ENCODE peak calls at places on chromosomes 6 and 20, in nine cellular contexts. N is adrenal gland, X is body of pancreas, L is stomach, J is GM12878, C is A549, U is right lobe of liver, Q is tibial nerve, T is ovary. A is an unnamed sample.

GRCh38 chr6:14290448-14291388 is 173.1 kb downstream of the CD83 start:
- DNase-seq in N (no peak), X (no peak), L (no peak), J (no peak), C (no peak), U (no peak), Q (no peak), T (no peak), A (no peak)

GRCh38 chr6:43798688-43799444 is 28.9 kb downstream of the VEGFA start:
- DNase-seq in N (peak), X (peak), L (peak), J (peak), C (peak), U (peak), Q (no peak), T (no peak), A (peak)

GRCh38 chr20:52536841-52537400 is 345.3 kb upstream of the ZFP64 start:
- DNase-seq in N (no peak), X (no peak), L (no peak), J (no peak), C (no peak), U (no peak), Q (no peak), T (no peak), A (no peak)

GRCh38 chr6:116424001-116424400 is 37.2 kb upstream of the CALHM6 start:
- DNase-seq in N (no peak), X (no peak), L (no peak), J (no peak), C (no peak), U (no peak), Q (no peak), T (no peak), A (no peak)

GRCh38 chr6:79702701-79703100 is 71.6 kb downstream of the SH3BGRL2 start:
- DNase-seq in N (no peak), X (no peak), L (no peak), J (no peak), C (no peak), U (no peak), Q (no peak), T (no peak), A (no peak)

GRCh38 chr20:25439328-25439727 is 31.9 kb downstream of the GINS1 start:
- DNase-seq in N (no peak), X (no peak), L (no peak), J (no peak), C (no peak), U (no peak), Q (no peak), T (no peak), A (no peak)

GRCh38 chr6:146361367-146361924 is 182.2 kb upstream of the RAB32 start:
- DNase-seq in N (no peak), X (no peak), L (no peak), J (no peak), C (no peak), U (no peak), Q (no peak), T (no peak), A (peak)

GRCh38 chr6:166507809-166508373 is 78.6 kb downstream of the RAMACL start:
- DNase-seq in N (no peak), X (no peak), L (no peak), J (no peak), C (no peak), U (no peak), Q (no peak), T (no peak), A (no peak)

GRCh38 chr20:6045566-6045965 is 8.3 kb downstream of the LRRN4 start:
- DNase-seq in N (no peak), X (no peak), L (no peak), J (no peak), C (no peak), U (no peak), Q (no peak), T (no peak), A (no peak)

GRCh38 chr20:15930324-15931305 is 642.6 kb downstream of the KIF16B start:
- DNase-seq in N (peak), X (no peak), L (no peak), J (no peak), C (peak), U (no peak), Q (no peak), T (no peak), A (no peak)

GRCh38 chr20:61875221-61875885 is 190.3 kb downstream of the TAF4 start:
- DNase-seq in N (no peak), X (no peak), L (no peak), J (no peak), C (no peak), U (no peak), Q (no peak), T (no peak), A (no peak)

GRCh38 chr6:80789912-80790635 is 683.6 kb downstream of the BCKDHB start:
- DNase-seq in N (no peak), X (no peak), L (no peak), J (no peak), C (no peak), U (no peak), Q (no peak), T (no peak), A (no peak)

GRCh38 chr6:36998723-36999466 is 6.6 kb upstream of the FGD2 start:
- DNase-seq in N (no peak), X (peak), L (no peak), J (no peak), C (no peak), U (no peak), Q (no peak), T (no peak), A (no peak)

GRCh38 chr6:127858992-127859391 is 41.9 kb downstream of the THEMIS start:
- DNase-seq in N (no peak), X (no peak), L (no peak), J (no peak), C (no peak), U (no peak), Q (no peak), T (no peak), A (no peak)

GRCh38 chr6:170036916-170037315 is 254.0 kb downstream of the DLL1 start:
- DNase-seq in N (peak), X (no peak), L (peak), J (no peak), C (no peak), U (no peak), Q (no peak), T (no peak), A (no peak)

GRCh38 chr20:16100767-16101166 is 472.5 kb downstream of the KIF16B start:
- DNase-seq in N (no peak), X (no peak), L (no peak), J (no peak), C (no peak), U (peak), Q (no peak), T (no peak), A (no peak)

GRCh38 chr6:4212588-4212987 is 77.2 kb upstream of the ECI2 start:
- DNase-seq in N (no peak), X (no peak), L (no peak), J (no peak), C (no peak), U (no peak), Q (no peak), T (no peak), A (peak)

GRCh38 chr6:35727206-35727934 is 9.5 kb upstream of the ARMC12 start:
- DNase-seq in N (peak), X (peak), L (peak), J (no peak), C (peak), U (peak), Q (peak), T (peak), A (peak)

GRCh38 chr6:102064142-102064541 is 670.6 kb downstream of the GRIK2 start:
- DNase-seq in N (no peak), X (no peak), L (no peak), J (no peak), C (no peak), U (no peak), Q (no peak), T (no peak), A (no peak)

GRCh38 chr20:35006531-35006971 is 50.9 kb downstream of the MYH7B start:
- DNase-seq in N (no peak), X (no peak), L (no peak), J (no peak), C (no peak), U (no peak), Q (peak), T (peak), A (no peak)

GRCh38 chr6:35192301-35192860 is 21.4 kb upstream of the SCUBE3 start:
- DNase-seq in N (no peak), X (no peak), L (no peak), J (no peak), C (no peak), U (no peak), Q (no peak), T (no peak), A (no peak)

GRCh38 chr6:44696099-44696498 is 308.6 kb downstream of the CDC5L start:
- DNase-seq in N (no peak), X (no peak), L (no peak), J (no peak), C (no peak), U (no peak), Q (no peak), T (no peak), A (no peak)

GRCh38 chr6:44598679-44599078 is 211.2 kb downstream of the CDC5L start:
- DNase-seq in N (no peak), X (no peak), L (no peak), J (no peak), C (no peak), U (no peak), Q (no peak), T (no peak), A (no peak)

GRCh38 chr6:80077067-80077466 is 29.4 kb upstream of the BCKDHB start:
- DNase-seq in N (no peak), X (no peak), L (no peak), J (no peak), C (no peak), U (no peak), Q (no peak), T (no peak), A (no peak)

GRCh38 chr6:51045548-51045947 is 226.9 kb downstream of the TFAP2B start:
- DNase-seq in N (no peak), X (no peak), L (no peak), J (no peak), C (no peak), U (no peak), Q (no peak), T (no peak), A (no peak)

GRCh38 chr6:25993038-25993684 is 30.6 kb downstream of the TRIM38 start:
- DNase-seq in N (no peak), X (no peak), L (no peak), J (no peak), C (no peak), U (no peak), Q (no peak), T (no peak), A (no peak)

GRCh38 chr20:51653226-51653625 is 110.7 kb upstream of the NFATC2 start:
- DNase-seq in N (no peak), X (no peak), L (no peak), J (no peak), C (no peak), U (no peak), Q (no peak), T (no peak), A (no peak)

GRCh38 chr6:18386302-18386976 is 711 bp upstream of the RNF144B start:
- DNase-seq in N (no peak), X (no peak), L (peak), J (no peak), C (no peak), U (peak), Q (no peak), T (no peak), A (no peak)

GRCh38 chr6:166050559-166050958 is 117.1 kb downstream of the TBXT start:
- DNase-seq in N (no peak), X (no peak), L (no peak), J (no peak), C (no peak), U (no peak), Q (no peak), T (no peak), A (no peak)

GRCh38 chr6:113540491-113540890 is 316.7 kb upstream of the MARCKS start:
- DNase-seq in N (no peak), X (no peak), L (no peak), J (no peak), C (no peak), U (no peak), Q (no peak), T (no peak), A (no peak)

GRCh38 chr6:35028781-35029180 is 112.4 kb downstream of the TCP11 start:
- DNase-seq in N (no peak), X (no peak), L (no peak), J (no peak), C (no peak), U (no peak), Q (no peak), T (no peak), A (no peak)

GRCh38 chr6:163239572-163240340 is 174.8 kb upstream of the QKI start:
- DNase-seq in N (no peak), X (no peak), L (no peak), J (no peak), C (no peak), U (no peak), Q (no peak), T (no peak), A (no peak)

GRCh38 chr6:163243083-163243482 is 171.4 kb upstream of the QKI start:
- DNase-seq in N (no peak), X (no peak), L (no peak), J (no peak), C (no peak), U (no peak), Q (no peak), T (no peak), A (no peak)

GRCh38 chr6:163241668-163242067 is 172.8 kb upstream of the QKI start:
- DNase-seq in N (no peak), X (no peak), L (no peak), J (no peak), C (no peak), U (no peak), Q (no peak), T (no peak), A (no peak)

GRCh38 chr6:163243691-163244505 is 170.6 kb upstream of the QKI start:
- DNase-seq in N (no peak), X (no peak), L (no peak), J (no peak), C (no peak), U (no peak), Q (no peak), T (no peak), A (no peak)

DNA sequence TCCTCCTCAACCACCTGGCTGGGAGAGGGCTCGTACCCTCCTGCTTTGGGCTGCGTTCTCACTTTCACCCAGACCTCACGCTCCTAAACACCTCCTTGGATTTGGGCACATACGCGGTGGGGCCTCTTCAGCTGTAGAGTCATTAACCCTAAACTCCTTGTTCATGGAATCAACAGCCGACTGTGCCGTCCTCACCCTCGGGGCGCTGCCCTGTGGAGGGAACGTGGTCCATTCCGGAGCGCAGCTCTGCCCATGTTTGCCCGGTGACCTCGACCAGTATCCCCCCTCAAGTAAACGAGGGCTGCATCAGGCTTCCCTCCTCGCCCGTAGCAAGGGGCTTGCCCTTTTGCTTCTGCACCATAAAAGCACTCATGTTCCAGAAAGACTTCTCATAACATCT is 174.0 kb upstream of the QKI start:
- DNase-seq in N (no peak), X (no peak), L (no peak), J (no peak), C (no peak), U (no peak), Q (no peak), T (no peak), A (no peak)
- H3K27ac ChIP-seq in N (no peak), X (no peak), L (no peak), J (no peak), C (no peak), U (no peak), Q (no peak), T (no peak), A (no peak)

GRCh38 chr6:73388800-73389512 is 5.7 kb upstream of the DDX43 start:
- DNase-seq in N (peak), X (peak), L (peak), J (no peak), C (peak), U (peak), Q (no peak), T (no peak), A (peak)
- TF ChIP-seq POLR2A in N (no peak), X (peak), L (no peak), J (peak), C (peak), U (no peak), Q (no peak), T (no peak), A (no peak)

GRCh38 chr20:37521091-37521771 is at the start of gene NNAT:
- DNase-seq in N (peak), X (no peak), L (peak), J (no peak), C (no peak), U (no peak), Q (no peak), T (no peak), A (no peak)
- H3K27ac ChIP-seq in N (no peak), X (no peak), L (peak), J (no peak), C (no peak), U (no peak), Q (no peak), T (no peak), A (no peak)

GRCh38 chr6:27890351-27891299 is 21.6 kb downstream of the OR2B2 start:
- DNase-seq in N (peak), X (no peak), L (peak), J (peak), C (peak), U (peak), Q (no peak), T (no peak), A (no peak)
- TF ChIP-seq POLR2A in N (peak), X (peak), L (peak), J (peak), C (peak), U (peak), Q (peak), T (no peak), A (no peak)

GRCh38 chr6:167769408-167770190 is 57.1 kb upstream of the AFDN start:
- DNase-seq in N (no peak), X (no peak), L (no peak), J (no peak), C (no peak), U (no peak), Q (no peak), T (no peak), A (no peak)
- H3K27ac ChIP-seq in N (no peak), X (no peak), L (no peak), J (no peak), C (no peak), U (no peak), Q (no peak), T (no peak), A (no peak)

GRCh38 chr20:19741914-19742313 is 16.1 kb upstream of the RIN2 start:
- DNase-seq in N (no peak), X (no peak), L (no peak), J (no peak), C (no peak), U (no peak), Q (no peak), T (no peak), A (no peak)
- TF ChIP-seq POLR2A in N (no peak), X (no peak), L (no peak), J (no peak), C (no peak), U (no peak), Q (no peak), T (no peak), A (no peak)

DNA sequence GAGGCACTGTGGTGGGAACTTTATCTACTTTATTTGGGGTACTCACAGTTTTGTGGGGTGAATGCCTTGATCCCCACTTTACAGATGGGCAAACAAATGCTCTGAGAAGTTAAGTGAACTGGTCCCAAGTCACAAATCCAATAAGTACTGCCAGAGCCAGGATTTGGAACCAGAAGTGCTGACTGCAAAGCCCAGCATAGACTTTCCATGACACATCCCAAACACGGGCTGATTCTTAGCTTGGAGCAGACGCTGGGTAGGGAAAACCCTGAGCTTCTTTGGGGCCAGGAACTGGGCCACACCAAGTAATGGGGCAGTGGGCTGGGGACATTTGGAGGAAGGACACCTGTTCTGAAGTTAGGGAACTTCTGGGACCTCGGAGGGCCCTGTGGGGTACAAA is 20.3 kb downstream of the RIN2 start:
- DNase-seq in N (no peak), X (no peak), L (no peak), J (no peak), C (no peak), U (no peak), Q (no peak), T (no peak), A (no peak)
- H3K27ac ChIP-seq in N (no peak), X (no peak), L (no peak), J (no peak), C (no peak), U (no peak), Q (peak), T (no peak), A (peak)

DNA sequence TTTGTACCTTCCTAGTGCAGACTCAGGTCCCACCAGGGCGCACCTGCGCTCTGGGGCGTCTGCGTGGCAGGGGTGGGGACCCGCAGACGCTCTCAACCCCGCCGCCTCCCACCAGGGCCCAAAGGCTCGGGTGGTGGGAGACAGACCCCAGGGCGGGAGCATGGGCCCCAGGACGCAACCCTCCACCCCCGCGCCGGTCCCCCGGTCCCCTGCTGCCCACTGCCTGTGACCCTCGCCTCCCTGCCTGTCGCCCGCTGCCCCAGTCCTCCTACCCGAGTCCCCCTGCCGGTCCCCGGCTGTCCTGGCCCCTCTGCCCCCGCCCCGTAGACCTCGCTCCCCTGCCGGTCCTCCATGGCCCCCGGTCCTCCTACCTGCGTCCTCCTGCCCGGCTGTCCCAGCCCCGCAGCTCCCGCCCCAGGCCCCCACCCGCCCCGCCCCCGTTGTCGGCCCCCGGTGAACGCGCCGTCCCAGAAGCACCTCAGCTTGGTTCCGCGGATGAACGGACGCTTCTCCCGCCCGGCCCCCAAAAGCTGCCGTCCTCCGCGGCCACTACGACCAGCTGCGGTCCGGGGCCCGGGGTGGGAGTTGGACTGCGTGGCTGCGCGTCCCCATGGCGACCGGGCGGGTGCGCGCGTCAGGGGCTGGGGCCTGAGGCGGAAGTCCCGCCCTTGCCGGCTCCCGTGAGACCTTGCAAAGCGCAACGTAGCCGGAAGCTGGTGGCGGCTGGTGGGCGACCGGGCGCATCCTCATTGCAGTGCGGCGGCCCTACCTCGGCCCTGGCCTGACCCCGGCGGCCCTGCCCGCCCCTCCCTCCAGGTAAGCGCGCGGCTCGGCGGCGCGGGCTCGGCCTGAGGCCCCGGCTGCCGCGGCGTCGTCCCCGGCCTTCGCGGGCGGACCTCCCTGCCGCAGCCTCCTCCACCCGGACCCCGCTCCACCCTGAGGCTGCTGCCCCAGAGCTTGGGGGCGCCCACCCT is at the start of gene ARFGAP1:
- DNase-seq in N (peak), X (peak), L (peak), J (peak), C (peak), U (peak), Q (peak), T (peak), A (peak)
- TF ChIP-seq POLR2A in N (peak), X (peak), L (no peak), J (peak), C (peak), U (peak), Q (no peak), T (peak), A (no peak)

GRCh38 chr6:16851044-16851540 is 89.8 kb upstream of the ATXN1 start:
- DNase-seq in N (no peak), X (no peak), L (no peak), J (no peak), C (no peak), U (no peak), Q (no peak), T (no peak), A (no peak)

GRCh38 chr6:16849280-16850210 is 88.3 kb upstream of the ATXN1 start:
- DNase-seq in N (peak), X (no peak), L (no peak), J (no peak), C (no peak), U (no peak), Q (no peak), T (no peak), A (no peak)

GRCh38 chr6:16846399-16846778 is 85.1 kb upstream of the ATXN1 start:
- DNase-seq in N (no peak), X (no peak), L (no peak), J (no peak), C (no peak), U (no peak), Q (no peak), T (no peak), A (no peak)

GRCh38 chr6:16851758-16852157 is 90.5 kb upstream of the ATXN1 start:
- DNase-seq in N (no peak), X (no peak), L (no peak), J (peak), C (no peak), U (no peak), Q (no peak), T (no peak), A (no peak)

GRCh38 chr6:16850332-16851022 is 89.2 kb upstream of the ATXN1 start:
- DNase-seq in N (no peak), X (no peak), L (no peak), J (no peak), C (no peak), U (no peak), Q (no peak), T (no peak), A (no peak)
- H3K27ac ChIP-seq in N (no peak), X (no peak), L (no peak), J (no peak), C (no peak), U (no peak), Q (no peak), T (no peak), A (no peak)

A was measured in heart left ventricle.